ENCODE peak calls at places on chromosomes 12 and 14, in six cellular contexts. X is stimulated activated CD4-positive, alpha-beta T cell treated with anti-CD3 and anti-CD28 coated beads, Interleukin-2, amount 100 ng/mL, for 48 hours; P is transverse colon; G is KG1; S is lower lobe of right lung; U is naive thymus-derived CD8-positive, alpha-beta T cell. Z is an unnamed sample.

GRCh38 chr14:68476212-68476964 is 316.5 kb downstream of the ZFP36L1 start:
- DNase-seq in X (no peak), P (peak), G (no peak), S (peak), U (peak), Z (no peak)

GRCh38 chr12:51866762-51867161 is 18.2 kb upstream of the FIGNL2 start:
- DNase-seq in X (no peak), P (no peak), G (no peak), S (peak), U (no peak), Z (no peak)

GRCh38 chr14:95318870-95319311 is 817 bp downstream of the CLMN start:
- DNase-seq in X (no peak), P (no peak), G (no peak), S (peak), U (no peak), Z (no peak)

GRCh38 chr12:89889051-89889450 is 180.4 kb upstream of the ATP2B1 start:
- DNase-seq in X (no peak), P (no peak), G (no peak), S (no peak), U (no peak), Z (no peak)

GRCh38 chr14:104799657-104800599 is 973 bp upstream of the ZBTB42 start:
- DNase-seq in X (peak), P (peak), G (no peak), S (peak), U (peak), Z (no peak)

GRCh38 chr14:67268456-67269115 is 27.4 kb downstream of the PALS1 start:
- DNase-seq in X (no peak), P (no peak), G (no peak), S (no peak), U (no peak), Z (no peak)

GRCh38 chr12:26636710-26637328 is 196.2 kb downstream of the ITPR2 start:
- DNase-seq in X (no peak), P (no peak), G (no peak), S (no peak), U (no peak), Z (peak)

GRCh38 chr12:46886541-46887041 is 60.8 kb upstream of the SLC38A4 start:
- DNase-seq in X (no peak), P (no peak), G (no peak), S (no peak), U (no peak), Z (no peak)

GRCh38 chr12:47458273-47458672 is 247.6 kb downstream of the RPAP3 start:
- DNase-seq in X (no peak), P (no peak), G (no peak), S (no peak), U (no peak), Z (no peak)